ENCODE peak calls at places on chromosomes 5 and 9, in six cellular contexts. Y, T, B, K, J and F are unnamed samples.

GRCh38 chr5:137837741-137838389 is 29.8 kb upstream of the MYOT start:
- DNase-seq in Y (no peak), T (no peak), B (no peak), K (no peak), J (no peak), F (no peak)

GRCh38 chr5:135030123-135030517 is 3.9 kb downstream of the PITX1 start:
- DNase-seq in Y (peak; percentile 32), T (no peak), B (no peak), K (no peak), J (no peak), F (no peak)

GRCh38 chr5:122236270-122236669 is 75.8 kb upstream of the SNCAIP start:
- DNase-seq in Y (peak; percentile 37), T (no peak), B (peak; percentile 57), K (no peak), J (no peak), F (no peak)

GRCh38 chr5:52150501-52150900 is 637.2 kb upstream of the ITGA1 start:
- DNase-seq in Y (no peak), T (no peak), B (no peak), K (no peak), J (peak; percentile 45), F (no peak)

GRCh38 chr9:133815781-133816180 is 77.6 kb upstream of the SARDH start:
- DNase-seq in Y (no peak), T (no peak), B (no peak), K (no peak), J (no peak), F (no peak)

GRCh38 chr5:96703384-96703910 is 41.3 kb downstream of the CAST start:
- DNase-seq in Y (no peak), T (no peak), B (no peak), K (no peak), J (no peak), F (no peak)

GRCh38 chr5:36688722-36689121 is 82.3 kb downstream of the SLC1A3 start:
- DNase-seq in Y (peak; percentile 36), T (no peak), B (no peak), K (no peak), J (no peak), F (no peak)

GRCh38 chr5:96120120-96120519 is 158.5 kb upstream of the ELL2 start:
- DNase-seq in Y (no peak), T (no peak), B (no peak), K (no peak), J (no peak), F (no peak)

GRCh38 chr9:128657796-128658195 is 1.1 kb upstream of the DYNC2I2 start:
- DNase-seq in Y (no peak), T (no peak), B (no peak), K (no peak), J (no peak), F (no peak)

GRCh38 chr5:72441861-72442540 is 65.2 kb downstream of the ZNF366 start:
- DNase-seq in Y (peak; percentile 97), T (no peak), B (peak; percentile 95), K (no peak), J (no peak), F (no peak)

GRCh38 chr9:132465131-132465635 is 55.2 kb downstream of the CFAP77 start:
- DNase-seq in Y (no peak), T (no peak), B (no peak), K (no peak), J (no peak), F (no peak)

GRCh38 chr5:179870403-179870903 is 11.8 kb upstream of the MRNIP start:
- DNase-seq in Y (no peak), T (no peak), B (peak; percentile 18), K (peak; percentile 5), J (no peak), F (peak; percentile 65)

GRCh38 chr5:112253478-112254250 is 165.4 kb downstream of the EPB41L4A start:
- DNase-seq in Y (peak; percentile 7), T (no peak), B (peak; percentile 57), K (no peak), J (no peak), F (no peak)

GRCh38 chr5:131628990-131629389 is 6.0 kb downstream of the RAPGEF6 start:
- DNase-seq in Y (peak; percentile 79), T (no peak), B (peak; percentile 81), K (no peak), J (no peak), F (no peak)

GRCh38 chr5:172802585-172803176 is 31.4 kb upstream of the ERGIC1 start:
- DNase-seq in Y (peak; percentile 81), T (no peak), B (peak; percentile 49), K (no peak), J (no peak), F (no peak)

GRCh38 chr5:124932791-124933600 is 186.6 kb upstream of the ZNF608 start:
- DNase-seq in Y (peak; percentile 80), T (no peak), B (peak; percentile 74), K (no peak), J (no peak), F (no peak)

GRCh38 chr9:120863833-120864232 is 13.2 kb downstream of the PHF19 start:
- DNase-seq in Y (no peak), T (no peak), B (no peak), K (no peak), J (no peak), F (no peak)

GRCh38 chr5:166270712-166271111 is 2020.7 kb upstream of the WWC1 start:
- DNase-seq in Y (no peak), T (no peak), B (no peak), K (no peak), J (no peak), F (no peak)

GRCh38 chr5:154444559-154445421 is 1.0 kb upstream of the SAP30L start:
- DNase-seq in Y (peak; percentile 39), T (no peak), B (peak; percentile 20), K (no peak), J (no peak), F (no peak)

GRCh38 chr5:91168859-91169258 is 214.3 kb downstream of the ARRDC3 start:
- DNase-seq in Y (no peak), T (no peak), B (no peak), K (no peak), J (no peak), F (no peak)

GRCh38 chr5:54443264-54443663 is 12.2 kb upstream of the HSPB3 start:
- DNase-seq in Y (peak; percentile 79), T (no peak), B (peak; percentile 13), K (no peak), J (no peak), F (no peak)

GRCh38 chr5:75031366-75031765 is 21.0 kb downstream of the GCNT4 start:
- DNase-seq in Y (no peak), T (no peak), B (no peak), K (no peak), J (no peak), F (no peak)

GRCh38 chr5:89484962-89485361 is 602.0 kb upstream of the MEF2C start:
- DNase-seq in Y (no peak), T (no peak), B (no peak), K (no peak), J (no peak), F (no peak)

GRCh38 chr5:177327539-177328522 is 16.1 kb upstream of the MXD3 start:
- DNase-seq in Y (peak; percentile 27), T (peak; percentile 31), B (peak; percentile 87), K (no peak), J (no peak), F (no peak)

GRCh38 chr5:39650234-39650816 is 225.5 kb upstream of the DAB2 start:
- DNase-seq in Y (peak; percentile 73), T (no peak), B (no peak), K (no peak), J (no peak), F (no peak)

GRCh38 chr5:40909233-40909632 is at the start of gene C7:
- DNase-seq in Y (no peak), T (no peak), B (no peak), K (no peak), J (no peak), F (no peak)

GRCh38 chr5:10111575-10111974 is 138.1 kb downstream of the ATPSCKMT start:
- DNase-seq in Y (peak; percentile 80), T (no peak), B (peak; percentile 71), K (no peak), J (no peak), F (no peak)

GRCh38 chr5:43711496-43711895 is 108.5 kb downstream of the NNT start:
- DNase-seq in Y (no peak), T (no peak), B (peak; percentile 86), K (no peak), J (no peak), F (no peak)

GRCh38 chr9:117073539-117074336 is 341.1 kb downstream of the ASTN2 start:
- DNase-seq in Y (no peak), T (no peak), B (peak; percentile 57), K (no peak), J (no peak), F (no peak)

GRCh38 chr9:129679537-129679936 is 14.1 kb downstream of the PRRX2 start:
- DNase-seq in Y (no peak), T (no peak), B (no peak), K (no peak), J (no peak), F (no peak)

GRCh38 chr5:109281136-109281690 is 128.6 kb downstream of the PJA2 start:
- DNase-seq in Y (no peak), T (no peak), B (no peak), K (peak; percentile 61), J (peak; percentile 55), F (no peak)

GRCh38 chr9:87786423-87786822 is 60.5 kb downstream of the CTSL start:
- DNase-seq in Y (no peak), T (no peak), B (no peak), K (no peak), J (no peak), F (no peak)

GRCh38 chr9:75149841-75150241 is 61.5 kb downstream of the OSTF1 start:
- DNase-seq in Y (no peak), T (no peak), B (no peak), K (no peak), J (no peak), F (no peak)

GRCh38 chr5:122723606-122724352 is 51.1 kb upstream of the SNX2 start:
- DNase-seq in Y (peak; percentile 93), T (peak; percentile 57), B (peak; percentile 70), K (no peak), J (no peak), F (no peak)

GRCh38 chr5:65760504-65761275 is 38.7 kb downstream of the NLN start:
- DNase-seq in Y (peak; percentile 52), T (no peak), B (peak; percentile 61), K (peak; percentile 6), J (no peak), F (no peak)

GRCh38 chr9:7451062-7451461 is 348.5 kb downstream of the DMAC1 start:
- DNase-seq in Y (no peak), T (no peak), B (no peak), K (no peak), J (no peak), F (no peak)

GRCh38 chr5:97618721-97619120 is 435.7 kb upstream of the RIOK2 start:
- DNase-seq in Y (peak; percentile 36), T (no peak), B (no peak), K (no peak), J (no peak), F (no peak)

GRCh38 chr5:131277875-131278795 is 14.3 kb downstream of the CDC42SE2 start:
- DNase-seq in Y (peak; percentile 39), T (no peak), B (peak; percentile 19), K (no peak), J (peak; percentile 4), F (no peak)

GRCh38 chr5:68757813-68758212 is 336.0 kb upstream of the SLC30A5 start:
- DNase-seq in Y (no peak), T (no peak), B (no peak), K (no peak), J (no peak), F (no peak)